ENCODE peak calls at places on chromosome 4, in four cellular contexts. J is body of pancreas, Q is fibroblast of villous mesenchyme, T is AG04449. N is an unnamed sample.

GRCh38 chr4:85084371-85085170 is 118.1 kb upstream of the WDFY3 start:
- DNase-seq in T (peak; percentile 29), J (peak; percentile 63), Q (peak; percentile 80), N (peak; percentile 88)

GRCh38 chr4:88689877-88690276 is 7.8 kb downstream of the NAP1L5 start:
- DNase-seq in J (no peak), T (no peak), Q (peak; percentile 32), N (no peak)

GRCh38 chr4:127993150-127993549 is 27.9 kb downstream of the ABHD18 start:
- DNase-seq in Q (peak; percentile 9), J (no peak), T (no peak), N (no peak)

GRCh38 chr4:56181140-56181950 is 205.9 kb downstream of the AASDH start:
- DNase-seq in Q (no peak), J (no peak), T (no peak), N (peak; percentile 65)

GRCh38 chr4:98261291-98262271 is at the start of gene RAP1GDS1:
- DNase-seq in J (peak; percentile 60), T (no peak), Q (peak; percentile 77), N (peak; percentile 74)

GRCh38 chr4:52244103-52244772 is 193.1 kb downstream of the SPATA18 start:
- DNase-seq in J (no peak), T (no peak), Q (no peak), N (no peak)

GRCh38 chr4:4443821-4444220 is 56.9 kb downstream of the NSG1 start:
- DNase-seq in Q (peak; percentile 68), J (no peak), T (peak; percentile 19), N (peak; percentile 59)

GRCh38 chr4:4641661-4642180 is 99.9 kb upstream of the STX18 start:
- DNase-seq in T (no peak), J (no peak), Q (no peak), N (no peak)

GRCh38 chr4:5712931-5713330 is 1.9 kb downstream of the EVC start:
- DNase-seq in T (no peak), J (no peak), Q (no peak), N (no peak)
- H3K4me3 ChIP-seq in T (peak overlapping the region; percentile 76), J (no peak overlapping the region), Q (peak overlapping the region; percentile 70), N (peak overlapping the region; percentile 72)

GRCh38 chr4:46886711-46887110 is 22.3 kb downstream of the COX7B2 start:
- DNase-seq in J (no peak), Q (peak; percentile 0), T (no peak), N (peak; percentile 9)
- TF ChIP-seq CTCF in J (no peak), Q (no peak), T (no peak), N (peak; percentile 41)

GRCh38 chr4:54085284-54085683 is 14.7 kb upstream of the GSX2 start:
- DNase-seq in J (no peak), Q (peak; percentile 71), T (peak; percentile 52), N (peak; percentile 96)

GRCh38 chr4:54076673-54077072 is 12.3 kb upstream of the CHIC2 start:
- DNase-seq in Q (no peak), J (no peak), T (no peak), N (peak; percentile 66)

GRCh38 chr4:54077812-54078211 is 13.4 kb upstream of the CHIC2 start:
- DNase-seq in T (no peak), J (no peak), Q (no peak), N (no peak)

GRCh38 chr4:54082168-54082567 is 17.8 kb upstream of the CHIC2 start:
- DNase-seq in Q (peak; percentile 98), T (peak; percentile 96), J (no peak), N (peak; percentile 97)
- H3K4me3 ChIP-seq in Q (no peak overlapping the region), T (no peak overlapping the region), J (no peak overlapping the region), N (no peak overlapping the region)

DNA sequence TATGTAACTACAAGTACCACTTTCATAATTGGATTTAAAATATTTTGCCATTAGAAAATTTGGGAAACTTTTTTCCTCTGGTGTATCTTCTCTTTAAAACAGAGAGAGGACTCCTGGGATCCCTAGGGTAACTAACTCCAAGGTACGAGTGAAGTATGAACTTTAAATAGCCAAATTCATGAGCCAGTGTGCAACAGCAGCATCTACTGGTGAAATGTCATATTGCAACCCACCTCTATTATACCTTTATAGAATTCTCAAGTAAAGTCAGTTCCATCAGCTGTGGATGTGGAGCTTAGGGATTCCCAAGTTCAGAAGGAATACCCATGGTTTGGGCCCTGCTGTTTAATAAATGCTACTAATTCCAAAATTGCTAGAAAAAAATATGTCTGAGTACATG is 282.7 kb upstream of the TAPT1 start:
- DNase-seq in Q (no peak), J (no peak), T (no peak), N (peak; percentile 27)
- TF ChIP-seq CTCF in Q (peak; percentile 36), J (no peak), T (no peak), N (peak; percentile 57)

DNA sequence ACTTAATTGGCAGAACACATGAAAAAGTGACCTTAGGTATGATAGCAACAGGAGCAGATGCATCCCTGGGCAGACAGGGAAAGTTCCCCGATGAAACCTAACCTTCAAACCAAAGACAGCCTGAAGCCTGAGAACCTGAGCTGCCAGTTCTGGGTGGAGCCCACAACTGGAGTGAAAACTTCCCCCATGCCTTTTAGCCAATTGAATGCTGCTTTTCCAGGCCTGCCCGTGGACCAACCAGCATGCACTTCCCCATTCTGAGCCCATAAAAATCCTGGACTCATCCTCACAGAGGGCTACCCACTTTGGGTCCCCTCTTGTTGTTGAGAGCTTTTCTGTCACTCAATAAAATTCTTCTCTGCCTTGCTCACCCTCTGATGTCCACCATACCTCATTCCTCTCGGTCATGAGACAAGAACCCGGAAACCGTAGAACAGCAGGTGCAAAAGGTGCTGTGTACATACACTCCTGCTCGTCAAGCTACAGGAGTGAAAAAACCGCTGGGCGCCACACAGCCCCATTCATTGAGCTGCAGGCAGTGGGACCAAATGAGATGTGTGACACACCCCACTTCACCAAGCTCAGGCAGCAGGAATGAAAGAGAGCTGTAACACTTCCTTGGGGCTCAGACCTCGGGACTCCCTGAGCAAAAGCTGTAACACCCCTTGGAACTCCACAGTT is 13.9 kb upstream of the SLC7A11 start:
- DNase-seq in T (no peak), Q (no peak), J (no peak), N (no peak)
- H3K4me3 ChIP-seq in T (no peak overlapping the region), Q (no peak overlapping the region), J (no peak overlapping the region), N (no peak overlapping the region)